ENCODE peak calls at places on chromosomes 7 and 10, in six cellular contexts. One of them, this sample, is unnamed.

GRCh38 chr7:1883031-1883761 is 213.1 kb downstream of the ELFN1 start:
- DNase-seq in astrocyte of the spinal cord: peak; percentile 71
- DNase-seq in GM06990: no peak
- DNase-seq in cardiac muscle cell: peak; percentile 66
- DNase-seq in right cardiac atrium: peak; percentile 28
- DNase-seq in heart right ventricle: no peak
- DNase-seq in this sample: no peak

GRCh38 chr10:95327367-95327766 is 36.6 kb upstream of the PDLIM1 start:
- DNase-seq in cardiac muscle cell: peak; percentile 72
- DNase-seq in astrocyte of the spinal cord: peak; percentile 52
- DNase-seq in right cardiac atrium: peak; percentile 79
- DNase-seq in GM06990: no peak
- DNase-seq in heart right ventricle: peak; percentile 79
- DNase-seq in this sample: no peak

GRCh38 chr10:23478570-23478969 is 39.7 kb downstream of the OTUD1 start:
- DNase-seq in GM06990: no peak
- DNase-seq in right cardiac atrium: no peak
- DNase-seq in astrocyte of the spinal cord: no peak
- DNase-seq in heart right ventricle: no peak
- DNase-seq in cardiac muscle cell: peak; percentile 3
- DNase-seq in this sample: no peak

GRCh38 chr7:100353685-100354330 is 4.1 kb upstream of the PILRB start:
- DNase-seq in right cardiac atrium: no peak
- DNase-seq in GM06990: no peak
- DNase-seq in heart right ventricle: no peak
- DNase-seq in cardiac muscle cell: no peak
- DNase-seq in astrocyte of the spinal cord: no peak
- DNase-seq in this sample: no peak

GRCh38 chr7:73977626-73978618 is 50.1 kb upstream of the ELN start:
- DNase-seq in right cardiac atrium: peak; percentile 60
- DNase-seq in GM06990: no peak
- DNase-seq in cardiac muscle cell: no peak
- DNase-seq in astrocyte of the spinal cord: no peak
- DNase-seq in heart right ventricle: no peak
- DNase-seq in this sample: no peak

GRCh38 chr7:142542097-142542496 is 207.2 kb upstream of the PRSS1 start:
- DNase-seq in cardiac muscle cell: no peak
- DNase-seq in GM06990: no peak
- DNase-seq in astrocyte of the spinal cord: no peak
- DNase-seq in right cardiac atrium: no peak
- DNase-seq in heart right ventricle: no peak
- DNase-seq in this sample: no peak

GRCh38 chr10:88557659-88558058 is 25.5 kb downstream of the RNLS start:
- DNase-seq in right cardiac atrium: no peak
- DNase-seq in cardiac muscle cell: peak; percentile 50
- DNase-seq in GM06990: no peak
- DNase-seq in astrocyte of the spinal cord: peak; percentile 80
- DNase-seq in heart right ventricle: no peak
- DNase-seq in this sample: no peak

GRCh38 chr10:70728328-70728727 is 56.0 kb downstream of the ADAMTS14 start:
- DNase-seq in heart right ventricle: no peak
- DNase-seq in GM06990: no peak
- DNase-seq in astrocyte of the spinal cord: no peak
- DNase-seq in cardiac muscle cell: no peak
- DNase-seq in right cardiac atrium: no peak
- DNase-seq in this sample: no peak

GRCh38 chr10:70530315-70530714 is 51.7 kb downstream of the PALD1 start:
- DNase-seq in GM06990: no peak
- DNase-seq in cardiac muscle cell: no peak
- DNase-seq in right cardiac atrium: no peak
- DNase-seq in heart right ventricle: no peak
- DNase-seq in astrocyte of the spinal cord: no peak
- DNase-seq in this sample: no peak

GRCh38 chr10:45253183-45253914 is 62.1 kb downstream of the OR13A1 start:
- DNase-seq in cardiac muscle cell: no peak
- DNase-seq in right cardiac atrium: no peak
- DNase-seq in astrocyte of the spinal cord: no peak
- DNase-seq in heart right ventricle: no peak
- DNase-seq in GM06990: peak; percentile 24
- DNase-seq in this sample: no peak

GRCh38 chr10:29381230-29381563 is 92.3 kb downstream of the LYZL1 start:
- DNase-seq in astrocyte of the spinal cord: no peak
- DNase-seq in heart right ventricle: no peak
- DNase-seq in right cardiac atrium: no peak
- DNase-seq in GM06990: no peak
- DNase-seq in cardiac muscle cell: no peak
- DNase-seq in this sample: no peak

GRCh38 chr7:17968791-17969715 is 28.8 kb upstream of the SNX13 start:
- DNase-seq in right cardiac atrium: no peak
- DNase-seq in GM06990: no peak
- DNase-seq in astrocyte of the spinal cord: no peak
- DNase-seq in heart right ventricle: no peak
- DNase-seq in cardiac muscle cell: peak; percentile 51
- DNase-seq in this sample: no peak

GRCh38 chr10:89241491-89242339 is 9.9 kb downstream of the LIPA start:
- DNase-seq in astrocyte of the spinal cord: no peak
- DNase-seq in GM06990: no peak
- DNase-seq in right cardiac atrium: no peak
- DNase-seq in cardiac muscle cell: peak; percentile 86
- DNase-seq in heart right ventricle: no peak
- DNase-seq in this sample: no peak

GRCh38 chr10:44325878-44326277 is 59.0 kb downstream of the CXCL12 start:
- DNase-seq in cardiac muscle cell: no peak
- DNase-seq in right cardiac atrium: no peak
- DNase-seq in astrocyte of the spinal cord: no peak
- DNase-seq in heart right ventricle: no peak
- DNase-seq in GM06990: no peak
- DNase-seq in this sample: no peak

GRCh38 chr7:141702892-141703291 is 926 bp upstream of the DENND11 start:
- DNase-seq in cardiac muscle cell: no peak
- DNase-seq in GM06990: no peak
- DNase-seq in right cardiac atrium: no peak
- DNase-seq in astrocyte of the spinal cord: no peak
- DNase-seq in heart right ventricle: no peak
- DNase-seq in this sample: no peak

GRCh38 chr10:75904499-75905283 is 473.3 kb downstream of the LRMDA start:
- DNase-seq in right cardiac atrium: no peak
- DNase-seq in heart right ventricle: no peak
- DNase-seq in GM06990: no peak
- DNase-seq in cardiac muscle cell: no peak
- DNase-seq in astrocyte of the spinal cord: no peak
- DNase-seq in this sample: no peak

GRCh38 chr10:78774999-78775711 is 293.6 kb upstream of the ZMIZ1 start:
- DNase-seq in astrocyte of the spinal cord: peak; percentile 81
- DNase-seq in right cardiac atrium: peak; percentile 62
- DNase-seq in heart right ventricle: no peak
- DNase-seq in GM06990: no peak
- DNase-seq in cardiac muscle cell: peak; percentile 18
- DNase-seq in this sample: no peak

GRCh38 chr7:26340476-26341018 is 48.9 kb downstream of the SNX10 start:
- DNase-seq in astrocyte of the spinal cord: no peak
- DNase-seq in right cardiac atrium: no peak
- DNase-seq in GM06990: no peak
- DNase-seq in heart right ventricle: no peak
- DNase-seq in cardiac muscle cell: no peak
- DNase-seq in this sample: no peak

GRCh38 chr10:95411635-95412034 is 120.8 kb upstream of the PDLIM1 start:
- DNase-seq in astrocyte of the spinal cord: no peak
- DNase-seq in GM06990: no peak
- DNase-seq in right cardiac atrium: no peak
- DNase-seq in heart right ventricle: no peak
- DNase-seq in cardiac muscle cell: no peak
- DNase-seq in this sample: no peak

GRCh38 chr7:70744414-70744942 is 387.5 kb upstream of the GALNT17 start:
- DNase-seq in astrocyte of the spinal cord: no peak
- DNase-seq in cardiac muscle cell: no peak
- DNase-seq in GM06990: no peak
- DNase-seq in heart right ventricle: no peak
- DNase-seq in right cardiac atrium: no peak
- DNase-seq in this sample: no peak

GRCh38 chr7:134690614-134691504 is 44.2 kb downstream of the BPGM start:
- DNase-seq in right cardiac atrium: peak; percentile 54
- DNase-seq in astrocyte of the spinal cord: peak; percentile 59
- DNase-seq in GM06990: no peak
- DNase-seq in heart right ventricle: no peak
- DNase-seq in cardiac muscle cell: peak; percentile 37
- DNase-seq in this sample: no peak

DNA sequence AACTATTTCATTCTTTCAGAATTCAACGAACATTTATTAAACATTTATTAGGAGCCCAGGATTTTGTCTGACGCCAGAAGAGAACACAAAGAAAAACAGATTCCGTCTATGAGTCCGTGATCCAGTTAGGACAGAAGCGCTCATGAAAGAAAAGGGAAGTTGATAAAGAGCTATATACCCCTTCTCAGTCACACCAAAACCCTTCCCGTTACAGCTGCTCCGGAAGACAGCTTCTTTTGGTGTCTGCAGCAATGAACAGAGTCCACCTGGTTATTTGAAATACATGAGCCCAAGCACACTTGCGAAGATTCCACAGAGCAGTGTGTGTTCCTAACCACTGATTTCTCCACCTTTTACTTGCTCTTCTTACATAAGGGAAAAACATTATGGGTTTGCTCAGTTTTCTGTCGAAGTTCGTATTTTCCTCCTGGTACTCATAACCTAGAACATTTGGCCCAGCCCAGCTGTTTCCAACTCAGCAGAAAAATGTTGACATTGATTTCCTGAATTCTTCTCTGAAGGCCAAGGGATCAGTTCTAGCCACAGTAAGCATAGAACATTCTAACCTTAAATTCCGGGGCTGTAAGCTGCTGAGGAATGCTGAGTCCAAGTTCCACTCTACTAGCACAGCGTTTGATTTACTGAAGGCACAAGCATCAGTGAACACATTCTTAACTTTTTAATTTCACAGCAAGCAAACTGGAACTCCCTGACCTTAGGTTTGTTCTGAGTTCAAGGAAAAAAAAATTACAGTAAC is 206.5 kb downstream of the SORCS1 start:
- DNase-seq in right cardiac atrium: no peak
- DNase-seq in heart right ventricle: no peak
- DNase-seq in cardiac muscle cell: no peak
- DNase-seq in astrocyte of the spinal cord: no peak
- DNase-seq in GM06990: no peak
- DNase-seq in this sample: no peak
- H3K4me3 ChIP-seq in right cardiac atrium: no peak overlapping the region
- H3K4me3 ChIP-seq in heart right ventricle: no peak overlapping the region
- H3K4me3 ChIP-seq in cardiac muscle cell: no peak overlapping the region
- H3K4me3 ChIP-seq in astrocyte of the spinal cord: no peak overlapping the region
- H3K4me3 ChIP-seq in GM06990: no peak overlapping the region
- H3K4me3 ChIP-seq in this sample: no peak overlapping the region

DNA sequence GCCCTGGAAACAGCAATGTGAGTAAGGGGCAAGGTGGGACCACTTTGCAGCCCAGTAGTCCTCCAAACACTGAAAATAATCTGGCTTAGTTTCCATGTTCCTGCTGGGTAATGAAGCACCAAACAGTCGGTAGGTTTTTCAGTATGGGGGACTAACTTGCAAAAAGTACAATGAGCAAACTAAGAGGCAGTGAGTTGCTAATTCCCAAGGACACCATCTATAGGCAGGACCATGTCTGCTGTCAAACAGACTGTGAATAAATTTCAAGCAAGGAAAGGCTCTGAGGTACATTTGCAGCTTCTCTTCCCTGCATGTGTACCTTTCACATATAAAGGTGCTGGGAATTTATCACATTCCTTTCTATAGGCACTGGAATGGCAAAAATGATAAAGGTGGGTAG is 327.7 kb downstream of the GPR158 start:
- DNase-seq in astrocyte of the spinal cord: no peak
- DNase-seq in right cardiac atrium: no peak
- DNase-seq in heart right ventricle: no peak
- DNase-seq in GM06990: no peak
- DNase-seq in cardiac muscle cell: no peak
- DNase-seq in this sample: no peak
- H3K4me3 ChIP-seq in astrocyte of the spinal cord: no peak overlapping the region
- H3K4me3 ChIP-seq in right cardiac atrium: no peak overlapping the region
- H3K4me3 ChIP-seq in heart right ventricle: no peak overlapping the region
- H3K4me3 ChIP-seq in GM06990: no peak overlapping the region
- H3K4me3 ChIP-seq in cardiac muscle cell: no peak overlapping the region
- H3K4me3 ChIP-seq in this sample: no peak overlapping the region

DNA sequence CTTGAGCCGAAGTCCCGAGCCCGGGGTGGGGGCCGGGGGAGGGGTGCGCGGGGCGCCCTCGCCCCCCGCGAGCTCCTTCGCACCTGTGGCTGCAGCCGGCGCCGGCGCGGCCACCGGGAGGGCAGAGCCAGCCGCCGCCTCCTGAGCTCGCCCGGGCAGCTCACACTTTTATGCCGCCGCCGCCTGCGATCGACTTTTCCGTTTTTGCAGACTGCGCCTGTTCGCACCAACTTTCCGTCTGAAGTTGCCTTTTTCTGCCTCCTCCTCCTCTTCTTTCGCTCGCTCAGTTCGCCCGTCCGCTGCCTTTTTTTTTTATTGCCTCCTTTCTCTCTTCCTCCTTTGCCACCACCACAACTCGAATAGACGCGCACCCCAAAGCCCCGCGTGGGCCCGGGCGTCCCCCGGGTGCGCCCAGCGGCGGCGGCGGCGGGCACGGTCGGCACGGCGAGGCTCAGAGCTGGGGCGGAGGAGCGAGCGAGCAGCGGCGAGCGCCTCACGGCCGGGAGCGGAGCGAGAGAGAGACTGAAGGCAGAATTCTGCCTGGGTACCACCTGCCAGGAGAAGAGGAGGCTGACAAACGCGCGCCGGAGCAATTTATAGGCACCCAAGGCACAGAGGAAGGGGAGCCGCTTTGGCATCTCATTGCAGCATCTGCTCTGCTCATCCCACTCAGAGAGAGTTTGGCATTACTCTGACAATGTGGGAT is at the start of gene C1QL3:
- DNase-seq in GM06990: peak; percentile 35
- DNase-seq in astrocyte of the spinal cord: peak; percentile 18
- DNase-seq in cardiac muscle cell: peak; percentile 39
- DNase-seq in right cardiac atrium: peak; percentile 50
- DNase-seq in heart right ventricle: no peak
- DNase-seq in this sample: no peak
- H3K4me3 ChIP-seq in GM06990: peak within 1 kb of the TSS; percentile 55
- H3K4me3 ChIP-seq in astrocyte of the spinal cord: peak within 1 kb of the TSS; percentile 24
- H3K4me3 ChIP-seq in cardiac muscle cell: peak within 1 kb of the TSS; percentile 54
- H3K4me3 ChIP-seq in right cardiac atrium: peak within 1 kb of the TSS; percentile 64
- H3K4me3 ChIP-seq in heart right ventricle: peak within 1 kb of the TSS; percentile 61
- H3K4me3 ChIP-seq in this sample: no peak within 1 kb of the TSS

GRCh38 chr7:81770823-81771222 is 976 bp upstream of the HGF start:
- DNase-seq in astrocyte of the spinal cord: no peak
- DNase-seq in GM06990: no peak
- DNase-seq in cardiac muscle cell: no peak
- DNase-seq in heart right ventricle: no peak
- DNase-seq in right cardiac atrium: no peak
- DNase-seq in this sample: no peak

GRCh38 chr7:81774496-81774895 is 4.6 kb upstream of the HGF start:
- DNase-seq in right cardiac atrium: no peak
- DNase-seq in astrocyte of the spinal cord: no peak
- DNase-seq in heart right ventricle: no peak
- DNase-seq in cardiac muscle cell: no peak
- DNase-seq in GM06990: no peak
- DNase-seq in this sample: no peak

GRCh38 chr7:81769891-81770818 is at the start of gene HGF:
- DNase-seq in right cardiac atrium: peak; percentile 88
- DNase-seq in heart right ventricle: peak; percentile 78
- DNase-seq in cardiac muscle cell: peak; percentile 95
- DNase-seq in astrocyte of the spinal cord: peak; percentile 52
- DNase-seq in GM06990: no peak
- DNase-seq in this sample: no peak

GRCh38 chr7:81767883-81768282 is 2.0 kb downstream of the HGF start:
- DNase-seq in astrocyte of the spinal cord: no peak
- DNase-seq in GM06990: no peak
- DNase-seq in heart right ventricle: no peak
- DNase-seq in cardiac muscle cell: peak; percentile 70
- DNase-seq in right cardiac atrium: peak; percentile 41
- DNase-seq in this sample: no peak

GRCh38 chr7:81768951-81769778 is 682 bp downstream of the HGF start:
- DNase-seq in astrocyte of the spinal cord: no peak
- DNase-seq in right cardiac atrium: no peak
- DNase-seq in GM06990: no peak
- DNase-seq in cardiac muscle cell: peak; percentile 40
- DNase-seq in heart right ventricle: no peak
- DNase-seq in this sample: no peak
- H3K4me3 ChIP-seq in astrocyte of the spinal cord: no peak overlapping the region
- H3K4me3 ChIP-seq in right cardiac atrium: peak overlapping the region; percentile 18
- H3K4me3 ChIP-seq in GM06990: peak overlapping the region; percentile 17
- H3K4me3 ChIP-seq in cardiac muscle cell: no peak overlapping the region
- H3K4me3 ChIP-seq in heart right ventricle: peak overlapping the region; percentile 57
- H3K4me3 ChIP-seq in this sample: peak overlapping the region; percentile 1